ENCODE peak calls at places on chromosomes 3 and 15, in seven cellular contexts. Q is WTC11, H is cardiac fibroblast, I is Panc1, P is IMR-90, Y is kidney epithelial cell, M is PC-9. X is an unnamed sample.

GRCh38 chr3:42492508-42493080 is 9.8 kb upstream of the VIPR1 start:
- DNase-seq in Y (no peak), I (no peak), Q (no peak), M (no peak), P (no peak), H (no peak), X (no peak)

GRCh38 chr15:96122077-96123027 is 208.1 kb upstream of the NR2F2 start:
- DNase-seq in P (peak), M (peak), Y (no peak), H (peak), Q (no peak), I (peak), X (no peak)

GRCh38 chr15:91516866-91517265 is 336.6 kb upstream of the SLCO3A1 start:
- DNase-seq in H (no peak), M (no peak), Q (no peak), P (no peak), I (no peak), Y (no peak), X (no peak)

GRCh38 chr15:73017987-73018386 is 34.3 kb upstream of the NEO1 start:
- DNase-seq in M (no peak), H (no peak), I (no peak), Q (no peak), P (no peak), Y (no peak), X (no peak)

GRCh38 chr3:176106380-176106779 is 1090.9 kb downstream of the TBL1XR1 start:
- DNase-seq in Y (no peak), M (no peak), I (no peak), Q (no peak), H (no peak), P (peak), X (no peak)

GRCh38 chr3:11306815-11307589 is 34.8 kb downstream of the ATG7 start:
- DNase-seq in P (peak), Y (no peak), M (no peak), Q (no peak), H (peak), I (no peak), X (no peak)

GRCh38 chr15:39801641-39802309 is 19.1 kb upstream of the FSIP1 start:
- DNase-seq in Y (no peak), M (no peak), P (no peak), H (peak), I (no peak), Q (peak), X (peak)

GRCh38 chr3:15205934-15206661 is at the start of gene CAPN7:
- DNase-seq in Q (peak), P (peak), Y (peak), M (peak), H (peak), I (no peak), X (peak)

GRCh38 chr3:171192176-171192854 is 165.8 kb upstream of the SLC2A2 start:
- DNase-seq in Y (peak), M (peak), P (peak), H (peak), Q (no peak), I (no peak), X (no peak)

GRCh38 chr3:75171632-75172230 is 492.4 kb upstream of the FRG2C start:
- DNase-seq in Q (no peak), Y (no peak), M (no peak), P (peak), I (no peak), H (peak), X (no peak)

GRCh38 chr3:47856669-47857068 is 53.7 kb downstream of the DHX30 start:
- DNase-seq in Q (no peak), M (no peak), I (no peak), Y (no peak), H (no peak), P (no peak), X (no peak)

GRCh38 chr3:131535596-131535995 is 32.8 kb upstream of the MRPL3 start:
- DNase-seq in P (peak), Y (no peak), M (no peak), H (peak), I (no peak), Q (no peak), X (no peak)

GRCh38 chr15:70466895-70467529 is 296.3 kb downstream of the UACA start:
- DNase-seq in P (peak), Y (no peak), M (peak), I (no peak), H (peak), Q (peak), X (peak)

GRCh38 chr3:171374661-171375285 is 85.4 kb downstream of the TNIK start:
- DNase-seq in M (peak), Q (no peak), P (peak), I (no peak), Y (no peak), H (peak), X (no peak)

GRCh38 chr15:73190189-73190601 is 137.9 kb downstream of the NEO1 start:
- DNase-seq in I (no peak), Y (no peak), Q (no peak), M (no peak), H (peak), P (peak), X (no peak)

GRCh38 chr15:83282859-83283812 is 1.3 kb downstream of the BNC1 start:
- DNase-seq in M (no peak), P (no peak), Y (no peak), I (no peak), Q (peak), H (peak), X (peak)

GRCh38 chr3:14203521-14204079 is 25.0 kb downstream of the LSM3 start:
- DNase-seq in P (peak), Y (peak), Q (peak), M (peak), H (peak), I (peak), X (peak)

GRCh38 chr15:59616390-59616789 is 4.8 kb downstream of the GCNT3 start:
- DNase-seq in I (no peak), Y (peak), Q (no peak), P (no peak), H (no peak), M (peak), X (no peak)

GRCh38 chr3:127238602-127239001 is 45.7 kb downstream of the PRR23E start:
- DNase-seq in P (no peak), I (no peak), Y (no peak), M (no peak), Q (no peak), H (no peak), X (no peak)

GRCh38 chr3:183540501-183541234 is 14.8 kb downstream of the KLHL6 start:
- DNase-seq in P (no peak), Q (no peak), H (no peak), Y (no peak), M (no peak), I (no peak), X (no peak)

GRCh38 chr3:155330356-155330755 is 36.9 kb upstream of the STRIT1 start:
- DNase-seq in I (no peak), Y (no peak), Q (no peak), H (no peak), M (no peak), P (no peak), X (no peak)

GRCh38 chr3:52270252-52270754 is 8.1 kb downstream of the WDR82 start:
- DNase-seq in Q (no peak), Y (no peak), H (peak), M (no peak), P (no peak), I (no peak), X (no peak)

GRCh38 chr3:108345492-108346205 is 49.3 kb downstream of the HHLA2 start:
- DNase-seq in Q (no peak), M (no peak), Y (peak), P (peak), I (no peak), H (no peak), X (no peak)

GRCh38 chr15:78177447-78177873 is 28.3 kb downstream of the IDH3A start:
- DNase-seq in Q (peak), M (no peak), H (peak), Y (no peak), I (peak), P (no peak), X (peak)

GRCh38 chr3:153373571-153373970 is 211.5 kb downstream of the RAP2B start:
- DNase-seq in I (no peak), P (peak), M (no peak), H (peak), Q (no peak), Y (no peak), X (no peak)

GRCh38 chr3:33089515-33089914 is 7.4 kb downstream of the GLB1 start:
- DNase-seq in M (no peak), H (no peak), Q (no peak), P (no peak), Y (no peak), I (no peak), X (no peak)

GRCh38 chr3:10930641-10931040 is 61.9 kb upstream of the SLC6A1 start:
- DNase-seq in I (no peak), Q (no peak), M (no peak), P (no peak), Y (no peak), H (no peak), X (no peak)

GRCh38 chr3:27325419-27325818 is 43.8 kb downstream of the NEK10 start:
- DNase-seq in Y (no peak), P (no peak), Q (no peak), M (no peak), H (no peak), I (no peak), X (no peak)
- TF ChIP-seq CTCF in Y (no peak), P (no peak), Q (no peak), M (no peak), H (peak), I (peak), X (no peak)

DNA sequence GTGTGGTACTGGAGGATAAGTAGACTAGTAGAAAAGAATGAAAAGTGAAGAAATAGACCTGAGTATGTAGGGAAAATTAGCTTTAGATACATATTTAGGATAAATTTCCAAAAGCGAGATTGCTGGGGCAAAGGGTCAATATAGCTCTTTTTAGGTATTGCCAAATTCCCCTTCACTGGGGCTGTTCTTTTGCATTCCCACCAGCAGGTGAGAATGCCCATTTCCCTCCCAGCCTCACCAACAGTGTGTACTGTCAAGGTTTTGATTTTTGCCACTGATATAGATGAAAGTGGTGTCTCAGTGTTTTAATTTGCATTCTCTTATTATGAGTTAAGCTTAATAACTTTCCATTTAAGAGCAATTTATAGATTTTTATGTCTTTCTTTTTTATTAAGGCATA is 35.7 kb upstream of the BHLHE40 start:
- DNase-seq in Y (no peak), P (no peak), M (no peak), H (no peak), Q (peak), I (no peak), X (no peak)
- TF ChIP-seq CTCF in Y (peak), P (peak), M (peak), H (peak), Q (peak), I (peak), X (peak)

DNA sequence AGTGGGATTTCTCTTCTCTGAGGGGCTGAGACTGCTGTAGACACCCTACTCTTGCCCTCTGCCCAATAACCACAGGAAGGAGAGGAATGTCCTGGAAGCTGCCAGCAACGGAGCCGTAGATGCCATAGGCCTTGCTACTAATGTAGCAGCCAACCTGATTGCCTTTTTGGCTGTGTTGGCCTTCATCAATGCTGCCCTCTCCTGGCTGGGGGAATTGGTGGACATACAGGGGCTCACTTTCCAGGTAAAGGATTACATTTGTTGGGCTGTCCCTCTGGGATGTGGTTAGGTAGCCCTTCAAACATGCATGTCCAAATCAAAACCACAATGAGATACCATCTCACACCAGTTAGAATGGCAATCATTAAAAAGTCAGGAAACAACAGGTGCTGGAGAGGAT is 16.1 kb downstream of the SLC28A2 start:
- DNase-seq in M (no peak), H (no peak), Y (no peak), Q (peak), I (no peak), P (no peak), X (no peak)
- TF ChIP-seq CTCF in M (peak), H (no peak), Y (no peak), Q (no peak), I (peak), P (no peak), X (no peak)

GRCh38 chr3:159872374-159873109 is 116.1 kb upstream of the IL12A start:
- DNase-seq in Y (no peak), Q (no peak), I (peak), H (peak), M (peak), P (peak), X (no peak)
- TF ChIP-seq CTCF in Y (no peak), Q (no peak), I (peak), H (peak), M (peak), P (peak), X (no peak)

GRCh38 chr3:4492240-4493007 is 724 bp upstream of the ITPR1 start:
- DNase-seq in Q (peak), M (peak), H (peak), I (no peak), Y (no peak), P (peak), X (peak)
- TF ChIP-seq CTCF in Q (no peak), M (no peak), H (no peak), I (no peak), Y (no peak), P (no peak), X (no peak)

GRCh38 chr3:58020740-58021071 is 12.5 kb downstream of the FLNB start:
- DNase-seq in M (no peak), Y (no peak), H (no peak), I (no peak), Q (no peak), P (no peak), X (no peak)

GRCh38 chr3:58019343-58019742 is 11.1 kb downstream of the FLNB start:
- DNase-seq in M (no peak), I (no peak), H (no peak), Q (no peak), Y (no peak), P (no peak), X (no peak)

GRCh38 chr3:58022490-58022889 is 14.3 kb downstream of the FLNB start:
- DNase-seq in M (peak), Q (no peak), P (no peak), H (no peak), I (no peak), Y (no peak), X (no peak)

GRCh38 chr3:58021962-58022361 is 13.7 kb downstream of the FLNB start:
- DNase-seq in P (no peak), Q (no peak), I (no peak), M (no peak), H (no peak), Y (no peak), X (no peak)

DNA sequence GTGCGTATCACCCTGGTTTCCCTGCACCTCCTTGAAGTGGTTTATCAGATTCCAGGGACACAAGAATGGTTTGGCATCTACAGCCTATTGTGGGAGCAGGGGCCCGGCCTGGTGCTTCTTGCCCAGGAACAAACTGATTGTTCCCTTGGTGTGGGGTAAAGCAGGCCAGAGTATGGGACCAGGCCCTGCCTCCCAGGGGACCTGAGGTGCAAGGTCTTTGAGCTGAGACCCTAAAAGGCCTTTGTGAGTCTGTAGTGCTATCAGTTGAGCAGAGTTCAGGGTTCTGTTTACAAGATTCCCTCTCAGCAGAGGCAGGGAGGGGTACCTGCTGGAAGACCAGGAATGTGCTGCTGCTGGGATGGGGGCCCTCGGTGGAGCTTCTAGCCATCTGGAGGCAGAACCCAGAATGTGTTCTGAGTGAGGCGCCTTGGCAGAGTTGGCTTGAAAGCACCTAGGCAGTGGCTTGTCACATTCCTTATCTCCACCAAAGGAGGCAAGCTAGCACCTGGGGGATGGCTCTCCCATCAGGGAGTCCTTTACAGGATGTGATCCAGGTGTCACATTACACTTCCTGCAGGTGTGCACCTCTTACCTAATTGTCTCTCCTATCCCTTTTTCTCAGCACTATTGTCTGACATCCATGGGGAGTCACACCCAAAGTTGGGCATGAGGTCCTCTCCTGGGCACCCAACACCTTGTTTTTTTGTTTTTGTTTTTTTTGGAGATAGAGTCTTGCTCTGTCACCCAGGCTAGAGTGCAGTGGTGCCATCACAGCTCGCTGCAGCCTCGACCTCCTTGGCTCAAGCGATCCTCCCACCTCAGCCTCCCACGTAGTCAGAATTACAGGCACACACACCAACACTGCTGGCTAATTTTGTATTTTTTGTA is 13.1 kb downstream of the FLNB start:
- DNase-seq in M (peak), H (no peak), I (no peak), P (no peak), Q (peak), Y (no peak), X (no peak)
- TF ChIP-seq CTCF in M (no peak), H (no peak), I (no peak), P (no peak), Q (no peak), Y (no peak), X (no peak)